ENCODE peak calls at places on chromosomes 7 and 10, in eight cellular contexts. V is adrenal gland, P is cardiac fibroblast, X is lower leg skin, B is GM13977, H is HFFc6, G is psoas muscle, W is GM06990. C is an unnamed sample.
A peak's percentile ranks its signal among the peaks of the same experiment; 100 is the strongest.

GRCh38 chr10:43939939-43940810 is 291.5 kb upstream of the ZNF32 start:
- DNase-seq in V (no peak), P (peak; percentile 43), X (peak; percentile 61), B (no peak), H (peak; percentile 15), G (no peak), W (no peak), C (no peak)

GRCh38 chr10:110793128-110793812 is 78.5 kb upstream of the PDCD4 start:
- DNase-seq in V (no peak), P (no peak), X (peak; percentile 48), B (no peak), H (no peak), G (no peak), W (no peak), C (no peak)

GRCh38 chr7:128672927-128673517 is 930 bp downstream of the GARIN1A start:
- DNase-seq in V (no peak), P (peak; percentile 36), X (peak; percentile 56), B (no peak), H (no peak), G (no peak), W (no peak), C (peak; percentile 46)

GRCh38 chr10:73641272-73642060 is at the start of gene MYOZ1:
- DNase-seq in V (no peak), P (no peak), X (no peak), B (no peak), H (peak; percentile 36), G (peak; percentile 44), W (no peak), C (no peak)

GRCh38 chr10:79376751-79377556 is 29.7 kb downstream of the PPIF start:
- DNase-seq in V (no peak), P (no peak), X (peak; percentile 79), B (no peak), H (no peak), G (no peak), W (no peak), C (no peak)

GRCh38 chr7:130904792-130905191 is 170.8 kb upstream of the KLF14 start:
- DNase-seq in V (no peak), P (no peak), X (no peak), B (no peak), H (no peak), G (no peak), W (no peak), C (no peak)

GRCh38 chr7:2032030-2032875 is 200.5 kb downstream of the MAD1L1 start:
- DNase-seq in V (peak; percentile 34), P (peak; percentile 9), X (peak; percentile 81), B (no peak), H (no peak), G (peak; percentile 15), W (no peak), C (no peak)

GRCh38 chr10:131975003-131975402 is 6.7 kb downstream of the BNIP3 start:
- DNase-seq in V (no peak), P (no peak), X (no peak), B (no peak), H (no peak), G (no peak), W (no peak), C (no peak)

GRCh38 chr7:147509859-147510542 is 1080.6 kb upstream of the C7orf33 start:
- DNase-seq in V (no peak), P (peak; percentile 71), X (no peak), B (no peak), H (no peak), G (no peak), W (no peak), C (no peak)

GRCh38 chr7:54426406-54426805 is 115.8 kb upstream of the VSTM2A start:
- DNase-seq in V (no peak), P (no peak), X (no peak), B (no peak), H (no peak), G (no peak), W (no peak), C (no peak)

GRCh38 chr7:5387711-5388245 is 35.9 kb downstream of the TNRC18 start:
- DNase-seq in V (no peak), P (no peak), X (no peak), B (no peak), H (no peak), G (no peak), W (no peak), C (no peak)

GRCh38 chr7:128240696-128241386 is at the start of gene LEP:
- DNase-seq in V (no peak), P (no peak), X (no peak), B (no peak), H (no peak), G (no peak), W (no peak), C (no peak)

GRCh38 chr7:13179775-13180448 is 492.5 kb downstream of the ARL4A start:
- DNase-seq in V (no peak), P (no peak), X (no peak), B (no peak), H (no peak), G (no peak), W (no peak), C (no peak)

DNA sequence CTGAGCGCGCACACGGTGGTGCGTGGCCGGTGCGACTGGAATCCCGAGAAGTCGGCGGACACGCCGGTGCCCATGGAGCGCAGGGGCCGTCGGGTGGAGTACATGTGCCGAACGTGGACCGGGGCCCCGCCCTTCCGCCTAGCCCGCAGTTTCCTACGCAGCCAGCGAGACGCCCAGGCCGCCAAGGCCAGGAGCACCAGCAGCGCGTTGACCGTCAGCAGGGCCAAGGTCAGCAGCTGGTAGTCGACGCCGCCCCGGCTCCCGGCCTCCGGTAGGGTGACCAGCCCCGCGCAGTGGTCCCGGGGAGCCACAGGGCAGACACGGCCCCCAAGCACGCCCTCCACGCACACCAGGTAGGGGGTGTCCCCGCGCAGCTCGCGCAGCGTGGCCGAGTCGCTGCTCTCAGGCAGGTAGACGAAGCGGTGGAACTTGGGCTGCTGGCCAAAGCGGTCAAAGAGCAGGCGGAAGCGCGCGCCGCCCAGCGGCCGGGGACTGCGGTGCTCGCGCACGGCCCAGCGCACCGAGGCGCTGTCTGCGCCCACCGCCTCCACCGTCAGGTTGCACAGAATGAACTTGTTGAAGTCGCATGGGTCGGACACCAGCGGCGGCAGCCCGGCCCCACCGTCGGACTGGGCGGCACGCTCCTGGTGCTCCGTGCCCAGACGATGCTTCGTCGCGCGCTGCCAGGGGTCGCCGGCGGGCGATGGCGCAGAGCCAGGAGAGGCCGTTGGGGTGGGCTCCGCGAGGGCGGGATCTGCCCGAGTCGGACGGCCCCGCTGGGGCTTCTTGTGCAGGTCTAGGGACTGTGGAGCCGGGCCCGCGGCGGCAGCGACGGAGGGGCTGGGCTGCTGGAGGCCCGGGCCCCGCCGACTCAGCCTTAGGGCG is 2.2 kb downstream of the TRIL start:
- DNase-seq in V (peak; percentile 65), P (peak; percentile 37), X (peak; percentile 94), B (peak; percentile 66), H (no peak), G (peak; percentile 82), W (peak; percentile 37), C (peak; percentile 48)
- TF ChIP-seq CTCF in V (peak; percentile 18), P (peak; percentile 41), X (no peak), B (peak; percentile 39), H (no peak), G (peak; percentile 75), W (no peak), C (peak; percentile 32)

GRCh38 chr10:125333769-125334168 is 173.4 kb upstream of the CTBP2 start:
- DNase-seq in V (no peak), P (no peak), X (no peak), B (no peak), H (no peak), G (no peak), W (no peak), C (no peak)

GRCh38 chr10:125341611-125342010 is 181.2 kb upstream of the CTBP2 start:
- DNase-seq in V (no peak), P (no peak), X (no peak), B (no peak), H (no peak), G (no peak), W (no peak), C (no peak)

GRCh38 chr10:125334545-125334944 is 174.2 kb upstream of the CTBP2 start:
- DNase-seq in V (no peak), P (no peak), X (no peak), B (no peak), H (no peak), G (no peak), W (no peak), C (no peak)

GRCh38 chr10:125340871-125341270 is 180.5 kb upstream of the CTBP2 start:
- DNase-seq in V (no peak), P (peak; percentile 30), X (no peak), B (no peak), H (no peak), G (no peak), W (no peak), C (no peak)

GRCh38 chr10:125337510-125337909 is 177.1 kb upstream of the CTBP2 start:
- DNase-seq in V (no peak), P (no peak), X (no peak), B (no peak), H (no peak), G (no peak), W (no peak), C (no peak)
- TF ChIP-seq CTCF in V (no peak), P (peak; percentile 3), X (no peak), B (no peak), H (peak; percentile 23), G (no peak), W (no peak), C (no peak)

DNA sequence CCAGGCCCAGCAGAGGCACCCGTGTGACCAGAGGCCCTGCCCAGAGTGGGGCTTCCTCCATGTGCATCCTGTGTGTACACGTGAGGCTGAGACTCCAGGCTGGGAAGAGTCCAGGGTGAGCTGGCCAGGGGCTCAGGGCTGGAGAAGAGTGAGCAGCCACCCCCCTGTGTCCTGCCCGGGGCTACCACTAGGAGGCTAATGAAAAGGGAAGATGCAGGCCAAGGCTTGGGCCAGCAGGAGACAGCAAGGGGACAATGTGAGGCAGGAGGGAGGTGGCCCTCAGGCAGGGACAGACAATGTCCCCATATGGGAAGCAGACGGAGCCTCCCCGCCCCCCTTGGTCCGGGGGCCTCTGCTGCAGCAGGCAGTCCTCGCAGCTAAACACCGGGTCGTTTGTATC is 102.0 kb downstream of the HIF1AN start:
- DNase-seq in V (no peak), P (peak; percentile 19), X (no peak), B (no peak), H (peak; percentile 16), G (no peak), W (no peak), C (peak; percentile 36)
- TF ChIP-seq CTCF in V (peak; percentile 17), P (peak; percentile 67), X (no peak), B (peak; percentile 34), H (peak; percentile 74), G (no peak), W (peak; percentile 48), C (peak; percentile 25)

GRCh38 chr10:28580825-28581224 is 47.9 kb downstream of the WAC start:
- DNase-seq in V (no peak), P (no peak), X (no peak), B (no peak), H (no peak), G (no peak), W (no peak), C (no peak)

GRCh38 chr10:28578454-28578853 is 45.5 kb downstream of the WAC start:
- DNase-seq in V (no peak), P (no peak), X (no peak), B (no peak), H (no peak), G (no peak), W (no peak), C (no peak)

GRCh38 chr10:28571265-28571664 is 38.3 kb downstream of the WAC start:
- DNase-seq in V (no peak), P (no peak), X (no peak), B (no peak), H (no peak), G (no peak), W (no peak), C (no peak)

GRCh38 chr10:28577506-28577905 is 44.6 kb downstream of the WAC start:
- DNase-seq in V (no peak), P (no peak), X (no peak), B (no peak), H (no peak), G (no peak), W (no peak), C (no peak)

GRCh38 chr10:28575852-28576251 is 42.9 kb downstream of the WAC start:
- DNase-seq in V (no peak), P (no peak), X (no peak), B (no peak), H (no peak), G (no peak), W (no peak), C (no peak)
- TF ChIP-seq CTCF in V (no peak), P (no peak), X (no peak), B (no peak), H (no peak), G (no peak), W (no peak), C (no peak)

C was measured in GM10248.